ENCODE peak calls at places on chromosomes 16 and 17, in eight cellular contexts. C is activated CD4-positive, alpha-beta T cell treated with anti-CD3 and anti-CD28 coated beads, Interleukin-2, amount 50 U/mL, for 48 hours; O is naive thymus-derived CD4-positive, alpha-beta T cell; M is head of caudate nucleus; N is iris pigment epithelial cell; Q is stimulated activated CD4-positive, alpha-beta T cell treated with anti-CD3 and anti-CD28 coated beads, Interleukin-15, amount 100 ng/mL, for 1 hour; U is stimulated activated CD8-positive, alpha-beta memory T cell treated with anti-CD3 and anti-CD28 coated beads, Interleukin-4, amount 100 ng/mL, for 48 hours; B is lung. W is an unnamed sample.

GRCh38 chr17:7001562-7001961 is 5.7 kb downstream of the ALOX12 start:
- DNase-seq in C (peak; percentile 63), O (no peak), M (no peak), N (peak; percentile 44), Q (no peak), U (peak; percentile 76), B (no peak), W (no peak)

GRCh38 chr16:26710475-26710874 is 356.3 kb upstream of the C16orf82 start:
- DNase-seq in C (no peak), O (no peak), M (no peak), N (no peak), Q (no peak), U (no peak), B (no peak), W (no peak)

GRCh38 chr17:38786372-38786771 is 13.0 kb downstream of the PIP4K2B start:
- DNase-seq in C (no peak), O (no peak), M (no peak), N (no peak), Q (no peak), U (no peak), B (no peak), W (no peak)

GRCh38 chr17:82722341-82723013 is 6.0 kb downstream of the FN3KRP start:
- DNase-seq in C (no peak), O (no peak), M (no peak), N (no peak), Q (no peak), U (no peak), B (no peak), W (no peak)

GRCh38 chr17:35046740-35047283 is 16.7 kb downstream of the RFFL start:
- DNase-seq in C (peak; percentile 48), O (peak; percentile 82), M (no peak), N (peak; percentile 89), Q (peak; percentile 27), U (peak; percentile 62), B (no peak), W (no peak)

GRCh38 chr16:50479771-50480170 is 68.4 kb upstream of the NKD1 start:
- DNase-seq in C (no peak), O (no peak), M (no peak), N (no peak), Q (no peak), U (no peak), B (no peak), W (no peak)

GRCh38 chr17:50689251-50689650 is 18.5 kb downstream of the ANKRD40 start:
- DNase-seq in C (no peak), O (no peak), M (no peak), N (peak; percentile 56), Q (no peak), U (no peak), B (no peak), W (no peak)

GRCh38 chr17:83035722-83036121 is 43.7 kb upstream of the METRNL start:
- DNase-seq in C (no peak), O (no peak), M (no peak), N (no peak), Q (no peak), U (no peak), B (no peak), W (no peak)

GRCh38 chr17:2400474-2400866 is 390 bp downstream of the MNT start:
- DNase-seq in C (peak; percentile 65), O (peak; percentile 64), M (peak; percentile 37), N (peak; percentile 64), Q (peak; percentile 37), U (peak; percentile 75), B (no peak), W (peak; percentile 73)

GRCh38 chr17:80474933-80475915 is 1.2 kb downstream of the NPTX1 start:
- DNase-seq in C (peak; percentile 18), O (no peak), M (no peak), N (no peak), Q (no peak), U (no peak), B (no peak), W (no peak)

GRCh38 chr17:7854851-7855642 is at the start of gene TMEM88:
- DNase-seq in C (no peak), O (peak; percentile 36), M (no peak), N (no peak), Q (no peak), U (no peak), B (no peak), W (peak; percentile 49)

GRCh38 chr16:23345237-23345636 is 43.1 kb downstream of the SCNN1B start:
- DNase-seq in C (no peak), O (no peak), M (no peak), N (no peak), Q (no peak), U (no peak), B (no peak), W (no peak)

GRCh38 chr16:914453-914852 is 56.3 kb downstream of the LMF1 start:
- DNase-seq in C (no peak), O (no peak), M (no peak), N (no peak), Q (no peak), U (no peak), B (no peak), W (no peak)

GRCh38 chr17:21352221-21352980 is 23.8 kb upstream of the KCNJ12 start:
- DNase-seq in C (no peak), O (no peak), M (no peak), N (no peak), Q (no peak), U (no peak), B (no peak), W (no peak)

GRCh38 chr16:12059216-12059769 is 82.8 kb downstream of the SNX29 start:
- DNase-seq in C (no peak), O (no peak), M (no peak), N (no peak), Q (no peak), U (no peak), B (no peak), W (no peak)

GRCh38 chr17:64378890-64379354 is 11.7 kb downstream of the PECAM1 start:
- DNase-seq in C (no peak), O (no peak), M (no peak), N (no peak), Q (no peak), U (no peak), B (no peak), W (peak; percentile 44)

GRCh38 chr17:61467416-61468262 is 15.4 kb downstream of the TBX4 start:
- DNase-seq in C (no peak), O (no peak), M (no peak), N (peak; percentile 39), Q (no peak), U (no peak), B (no peak), W (no peak)

GRCh38 chr16:4291699-4292098 is 18.9 kb upstream of the TFAP4 start:
- DNase-seq in C (no peak), O (no peak), M (no peak), N (no peak), Q (no peak), U (no peak), B (no peak), W (no peak)

GRCh38 chr16:83027973-83028372 is 401.2 kb downstream of the CDH13 start:
- DNase-seq in C (no peak), O (no peak), M (no peak), N (no peak), Q (no peak), U (no peak), B (no peak), W (no peak)

GRCh38 chr17:27616414-27616813 is 14.6 kb upstream of the LGALS9 start:
- DNase-seq in C (no peak), O (no peak), M (no peak), N (no peak), Q (no peak), U (no peak), B (no peak), W (no peak)

W was measured in left colon.